ENCODE peak calls at places on chromosomes 5 and 9, in ten cellular contexts. X, E, G, A, F, P, U, I, B and D are unnamed samples.
A peak's percentile ranks its signal among the peaks of the same experiment; 100 is the strongest.

GRCh38 chr9:114718801-114719221 is 36.8 kb upstream of the TEX48 start:
- DNase-seq in B (peak; percentile 59), X (no peak), F (peak; percentile 19), I (no peak), A (no peak), E (no peak), U (peak; percentile 50), P (no peak), G (peak; percentile 69), D (no peak)

GRCh38 chr5:134614461-134615085 is 18.1 kb downstream of the SAR1B start:
- DNase-seq in F (no peak), U (no peak), P (no peak), X (no peak), E (no peak), G (no peak), I (no peak), A (no peak), B (no peak), D (no peak)

GRCh38 chr5:83107692-83108410 is 30.5 kb downstream of the XRCC4 start:
- DNase-seq in I (no peak), A (no peak), F (no peak), E (no peak), X (no peak), U (no peak), B (no peak), G (no peak), P (no peak), D (no peak)

GRCh38 chr5:167987490-167988270 is 303.8 kb upstream of the WWC1 start:
- DNase-seq in P (no peak), E (no peak), I (no peak), X (no peak), A (no peak), U (no peak), F (peak; percentile 33), B (no peak), G (no peak), D (no peak)

GRCh38 chr9:80086822-80087345 is 515.1 kb downstream of the TLE4 start:
- DNase-seq in U (no peak), G (no peak), P (no peak), F (no peak), A (no peak), B (no peak), X (no peak), I (no peak), E (no peak), D (no peak)

GRCh38 chr5:134374234-134374633 is 2.9 kb downstream of the UBE2B start:
- DNase-seq in P (no peak), E (no peak), B (no peak), F (no peak), G (no peak), U (no peak), X (no peak), A (no peak), I (no peak), D (no peak)

GRCh38 chr9:107119735-107120134 is 163.3 kb upstream of the RAD23B start:
- DNase-seq in G (no peak), F (no peak), A (no peak), X (no peak), U (no peak), B (no peak), E (no peak), P (no peak), I (no peak), D (no peak)

GRCh38 chr5:56638061-56638621 is 177.2 kb upstream of the MAP3K1 start:
- DNase-seq in X (no peak), A (no peak), I (no peak), G (no peak), E (no peak), U (no peak), F (no peak), B (peak; percentile 73), P (no peak), D (peak; percentile 80)

GRCh38 chr9:88659126-88659525 is 124.1 kb downstream of the NXNL2 start:
- DNase-seq in B (no peak), A (no peak), X (no peak), I (no peak), G (no peak), U (no peak), P (no peak), E (no peak), F (no peak), D (no peak)

GRCh38 chr9:98099898-98100297 is 19.1 kb downstream of the TRIM14 start:
- DNase-seq in F (no peak), P (no peak), A (no peak), X (peak; percentile 43), G (no peak), I (no peak), E (no peak), U (no peak), B (no peak), D (peak; percentile 78)

GRCh38 chr9:137435381-137435891 is 5.7 kb downstream of the ENTPD8 start:
- DNase-seq in X (no peak), G (no peak), E (peak; percentile 7), P (no peak), B (no peak), U (no peak), F (no peak), A (no peak), I (no peak), D (no peak)
- H3K27me3 ChIP-seq in X (no peaks in the 10 kb centered on the region), G (no peaks in the 10 kb centered on the region), E (peaks cover 12% of the 10 kb centered on the region), P (no peaks in the 10 kb centered on the region), B (peaks cover 42% of the 10 kb centered on the region), U (no peaks in the 10 kb centered on the region), F (no peaks in the 10 kb centered on the region), A (no peaks in the 10 kb centered on the region), I (no peaks in the 10 kb centered on the region), D (no peaks in the 10 kb centered on the region)

DNA sequence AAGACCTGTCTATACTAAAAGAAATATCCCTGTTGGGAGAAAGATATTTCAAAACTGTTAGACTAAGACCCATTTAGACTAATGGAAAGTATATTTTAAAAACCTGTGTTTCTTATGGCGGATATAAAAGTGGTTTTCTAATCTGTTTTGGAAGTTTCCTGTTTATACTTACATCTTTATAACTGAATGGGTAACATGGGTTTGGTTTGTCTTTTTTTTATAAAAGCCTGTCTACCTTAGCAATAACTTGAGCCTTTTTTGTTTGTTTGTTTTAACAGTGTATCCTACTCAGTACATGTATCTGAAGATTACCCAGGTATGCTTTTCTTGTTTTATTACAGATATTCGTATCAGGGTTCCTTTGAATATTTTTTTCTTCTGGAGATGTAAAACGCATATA is 83.4 kb downstream of the PARP8 start:
- DNase-seq in E (no peak), P (no peak), U (no peak), F (no peak), I (no peak), X (no peak), B (no peak), G (no peak), A (no peak), D (no peak)
- H3K4me3 ChIP-seq in E (no peak overlapping the region), P (no peak overlapping the region), U (no peak overlapping the region), F (no peak overlapping the region), I (no peak overlapping the region), X (no peak overlapping the region), B (no peak overlapping the region), G (peak overlapping the region; percentile 1), A (no peak overlapping the region), D (no peak overlapping the region)

DNA sequence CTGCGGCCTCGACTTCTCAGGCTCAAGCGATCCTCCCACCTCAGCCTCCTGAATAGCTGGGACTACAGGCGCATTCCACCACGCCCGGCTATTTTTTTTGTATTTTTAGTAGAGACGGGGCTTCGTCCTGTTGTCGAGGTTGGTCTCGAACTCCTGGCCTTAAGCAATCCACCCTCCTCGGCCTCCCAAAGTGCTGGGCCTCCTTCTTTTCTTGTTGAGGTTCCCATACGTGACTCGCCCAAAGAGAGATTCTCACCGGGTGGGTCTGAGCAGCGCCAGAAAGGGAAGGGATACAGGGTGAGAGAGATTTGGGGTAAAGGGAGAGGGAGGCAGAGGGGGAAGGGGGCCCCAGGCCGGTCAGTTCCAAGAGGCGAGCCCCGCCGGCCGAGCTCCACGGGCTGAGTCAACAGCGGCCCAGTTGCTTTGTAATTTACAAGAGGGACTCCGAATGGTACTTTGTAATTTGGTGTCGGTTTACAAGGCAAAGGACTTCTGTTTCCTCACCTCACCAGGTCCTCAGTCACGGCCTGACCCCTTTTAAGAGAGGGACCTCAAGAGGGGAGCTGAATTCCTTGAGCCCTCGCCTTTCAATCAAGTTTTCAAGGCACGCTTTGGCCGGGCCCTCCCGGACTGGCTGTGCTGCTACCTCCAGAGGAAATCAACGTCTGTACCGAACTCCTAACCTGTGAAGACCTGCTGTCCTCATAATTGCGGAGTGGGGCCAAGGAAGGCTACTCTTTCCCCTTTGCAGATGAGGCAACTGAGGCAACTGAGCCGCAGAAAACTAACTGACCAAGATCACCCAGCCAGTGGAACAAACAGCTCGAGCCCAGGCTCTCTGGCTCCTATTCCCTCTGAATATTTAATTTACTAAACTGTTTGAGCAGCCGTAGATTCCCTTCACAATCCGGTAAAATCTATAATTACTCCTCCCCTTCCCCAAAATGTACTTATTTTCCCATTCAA is 3.2 kb upstream of the DMRT2 start:
- DNase-seq in G (no peak), I (no peak), U (no peak), A (no peak), X (no peak), B (no peak), E (no peak), F (peak; percentile 90), P (no peak), D (no peak)
- H3K27me3 ChIP-seq in G (peaks cover 65% of the 10 kb centered on the region), I (peaks cover 17% of the 10 kb centered on the region), U (peaks cover 3% of the 10 kb centered on the region), A (no peaks in the 10 kb centered on the region), X (peaks cover 95% of the 10 kb centered on the region), B (peaks cover 100% of the 10 kb centered on the region), E (peaks cover 100% of the 10 kb centered on the region), F (peaks cover 98% of the 10 kb centered on the region), P (no peaks in the 10 kb centered on the region), D (peaks cover 39% of the 10 kb centered on the region)

GRCh38 chr9:110207071-110207923 is 662 bp downstream of the C9orf152 start:
- DNase-seq in G (no peak), P (no peak), B (peak; percentile 93), E (no peak), X (no peak), I (no peak), A (peak; percentile 37), F (no peak), U (no peak), D (peak; percentile 91)

GRCh38 chr9:110202232-110202631 is 5.7 kb downstream of the C9orf152 start:
- DNase-seq in X (peak; percentile 9), P (no peak), E (no peak), B (no peak), U (no peak), A (no peak), G (no peak), I (no peak), F (no peak), D (no peak)

GRCh38 chr9:110208031-110208430 is at the start of gene C9orf152:
- DNase-seq in A (no peak), B (peak; percentile 88), F (no peak), G (no peak), E (no peak), X (no peak), I (no peak), U (no peak), P (no peak), D (peak; percentile 74)

DNA sequence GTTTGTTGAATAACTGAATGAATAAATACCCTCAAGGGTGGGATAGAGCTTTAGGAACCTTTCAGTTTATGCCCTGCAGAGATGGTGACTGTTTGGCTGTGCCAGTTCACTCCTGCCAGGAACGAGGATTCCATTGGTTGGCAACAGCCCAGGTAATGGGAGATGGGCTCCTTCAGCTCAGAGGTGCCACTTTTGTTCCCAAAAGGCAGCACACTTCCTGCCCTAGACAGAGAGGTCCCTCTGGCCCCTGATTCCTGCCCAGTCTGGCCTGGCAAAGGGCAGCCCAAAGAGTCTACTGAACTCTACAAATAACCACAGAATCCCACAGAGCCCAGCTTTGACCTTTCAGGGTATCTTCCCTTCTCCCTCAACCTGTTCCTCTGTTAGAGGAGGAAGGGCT is 1.6 kb downstream of the C9orf152 start:
- DNase-seq in G (no peak), I (no peak), E (no peak), X (no peak), U (no peak), F (no peak), B (peak; percentile 70), A (peak; percentile 2), P (no peak), D (peak; percentile 51)
- H3K4me3 ChIP-seq in G (no peak overlapping the region), I (no peak overlapping the region), E (no peak overlapping the region), X (no peak overlapping the region), U (no peak overlapping the region), F (no peak overlapping the region), B (peak overlapping the region; percentile 28), A (no peak overlapping the region), P (no peak overlapping the region), D (peak overlapping the region; percentile 31)